ENCODE peak calls at places on chromosomes 5 and 9, in five cellular contexts. I is activated naive CD8-positive, alpha-beta T cell treated with anti-CD3 and anti-CD28 coated beads, Interleukin-2, amount 50 U/mL, for 16 hours; V is IMR-90; D is dermis blood vessel endothelial cell; R is RCC 7860. X is an unnamed sample.

GRCh38 chr5:42301349-42301748 is 121.9 kb upstream of the GHR start:
- DNase-seq in I (no peak), R (no peak), D (no peak), V (no peak), X (no peak)

GRCh38 chr9:135704366-135704947 is 2.5 kb downstream of the KCNT1 start:
- DNase-seq in D (no peak), R (no peak), I (no peak), V (no peak), X (no peak)

GRCh38 chr9:37466037-37466709 is 923 bp upstream of the ZBTB5 start:
- DNase-seq in I (no peak), D (peak; percentile 80), R (peak; percentile 82), V (no peak), X (peak; percentile 84)

GRCh38 chr9:128552744-128553221 is 396 bp downstream of the SPTAN1 start:
- DNase-seq in V (no peak), R (peak; percentile 30), D (peak; percentile 46), I (no peak), X (peak; percentile 64)

GRCh38 chr9:121837113-121838010 is 185.9 kb downstream of the DAB2IP start:
- DNase-seq in R (no peak), D (no peak), I (no peak), V (peak; percentile 85), X (peak; percentile 40)

GRCh38 chr5:169691473-169691872 is 54.4 kb downstream of the DOCK2 start:
- DNase-seq in D (no peak), V (no peak), I (no peak), R (no peak), X (no peak)

GRCh38 chr5:43702815-43703214 is 99.8 kb downstream of the NNT start:
- DNase-seq in V (peak; percentile 23), D (peak; percentile 6), I (no peak), R (no peak), X (no peak)

GRCh38 chr5:133867341-133867740 is 101.1 kb downstream of the C5orf15 start:
- DNase-seq in V (no peak), R (no peak), I (no peak), D (no peak), X (no peak)

GRCh38 chr5:142390303-142390840 is 65.6 kb upstream of the SPRY4 start:
- DNase-seq in V (no peak), D (no peak), I (no peak), R (no peak), X (peak; percentile 23)

GRCh38 chr5:33894566-33894965 is 2.8 kb upstream of the ADAMTS12 start:
- DNase-seq in D (no peak), V (peak; percentile 63), R (peak; percentile 44), I (no peak), X (peak; percentile 49)

GRCh38 chr9:107856633-107857032 is 367.1 kb upstream of the KLF4 start:
- DNase-seq in V (no peak), D (peak; percentile 3), I (no peak), R (no peak), X (no peak)

GRCh38 chr5:134136221-134136631 is 21.7 kb downstream of the TCF7 start:
- DNase-seq in I (no peak), V (no peak), R (no peak), D (no peak), X (no peak)

GRCh38 chr9:14670718-14671117 is 22.5 kb downstream of the ZDHHC21 start:
- DNase-seq in D (peak; percentile 75), V (peak; percentile 55), R (no peak), I (no peak), X (no peak)

GRCh38 chr5:5634817-5635216 is 212.3 kb downstream of the ICE1 start:
- DNase-seq in V (no peak), D (no peak), R (no peak), I (no peak), X (no peak)

GRCh38 chr5:33067291-33067690 is 356.2 kb downstream of the NPR3 start:
- DNase-seq in I (no peak), D (no peak), V (no peak), R (no peak), X (no peak)

GRCh38 chr5:142894749-142895148 is 124.6 kb downstream of the ARHGAP26 start:
- DNase-seq in I (no peak), R (no peak), D (no peak), V (peak; percentile 80), X (peak; percentile 72)

GRCh38 chr5:62593331-62593730 is 14.7 kb downstream of the LRRC70 start:
- DNase-seq in I (no peak), V (peak; percentile 52), D (no peak), R (no peak), X (peak; percentile 38)

GRCh38 chr9:72315089-72315509 is 49.9 kb downstream of the ZFAND5 start:
- DNase-seq in V (peak; percentile 47), D (peak; percentile 9), I (no peak), R (peak; percentile 61), X (peak; percentile 86)

GRCh38 chr9:27117489-27118135 is 8.6 kb downstream of the TEK start:
- DNase-seq in I (no peak), R (peak; percentile 49), V (no peak), D (peak; percentile 97), X (no peak)

GRCh38 chr5:72160959-72161358 is 53.7 kb downstream of the MAP1B start:
- DNase-seq in V (peak; percentile 83), I (no peak), R (no peak), D (no peak), X (peak; percentile 39)

GRCh38 chr5:40401965-40402364 is 277.8 kb upstream of the PTGER4 start:
- DNase-seq in D (no peak), I (no peak), V (peak; percentile 30), R (peak; percentile 42), X (peak; percentile 48)

GRCh38 chr5:98656106-98656795 is 117.2 kb upstream of the RGMB start:
- DNase-seq in I (no peak), D (no peak), R (no peak), V (peak; percentile 48), X (peak; percentile 30)

GRCh38 chr9:134215709-134216448 is 51.5 kb upstream of the RNU6ATAC start:
- DNase-seq in R (no peak), D (peak; percentile 42), I (no peak), V (peak; percentile 92), X (peak; percentile 66)

GRCh38 chr5:35904443-35905132 is 33.8 kb downstream of the CAPSL start:
- DNase-seq in D (no peak), V (no peak), R (no peak), I (no peak), X (no peak)

GRCh38 chr5:177086918-177087706 is 397 bp downstream of the FGFR4 start:
- DNase-seq in V (no peak), R (peak; percentile 95), I (no peak), D (peak; percentile 48), X (peak; percentile 38)

GRCh38 chr5:9201761-9202160 is 344.1 kb downstream of the SEMA5A start:
- DNase-seq in R (no peak), D (no peak), V (peak; percentile 80), I (no peak), X (no peak)

GRCh38 chr9:114847492-114848417 is 41.9 kb upstream of the TNFSF15 start:
- DNase-seq in R (no peak), I (no peak), V (no peak), D (no peak), X (no peak)

GRCh38 chr9:128160603-128160987 is 530 bp downstream of the BBLN start:
- DNase-seq in I (peak; percentile 15), D (peak; percentile 37), V (peak; percentile 30), R (no peak), X (peak; percentile 57)

GRCh38 chr9:106945727-106946690 is 83.0 kb downstream of the ZNF462 start:
- DNase-seq in I (no peak), V (peak; percentile 91), D (peak; percentile 58), R (peak; percentile 69), X (peak; percentile 82)

GRCh38 chr9:116087246-116087645 is 66.3 kb upstream of the PAPPA start:
- DNase-seq in V (peak; percentile 86), D (no peak), I (no peak), R (no peak), X (peak; percentile 70)

GRCh38 chr5:2008851-2009629 is 126.3 kb upstream of the IRX4 start:
- DNase-seq in R (no peak), V (no peak), I (no peak), D (no peak), X (no peak)

GRCh38 chr5:151095341-151096000 is 14.6 kb upstream of the TNIP1 start:
- DNase-seq in R (peak; percentile 58), V (no peak), I (no peak), D (peak; percentile 39), X (peak; percentile 48)

GRCh38 chr9:132809677-132810076 is 68.4 kb downstream of the AK8 start:
- DNase-seq in I (no peak), R (no peak), D (no peak), V (no peak), X (no peak)

GRCh38 chr9:100160021-100160420 is 61.0 kb downstream of the INVS start:
- DNase-seq in V (no peak), R (peak; percentile 80), I (no peak), D (no peak), X (no peak)

GRCh38 chr9:99678550-99678949 is 143.1 kb upstream of the NR4A3 start:
- DNase-seq in V (no peak), D (no peak), I (no peak), R (no peak), X (no peak)

GRCh38 chr5:75071100-75071499 is 18.7 kb upstream of the GCNT4 start:
- DNase-seq in I (no peak), V (no peak), D (no peak), R (no peak), X (no peak)